ENCODE peak calls at places on chromosome 22, in four cellular contexts. H, R, B and O are unnamed samples.

GRCh38 chr22:39123811-39124668 is 27.0 kb downstream of the APOBEC3H start:
- DNase-seq in B (no peak), H (no peak), R (peak; percentile 52), O (no peak)

GRCh38 chr22:42217752-42218280 is 52.6 kb downstream of the TCF20 start:
- DNase-seq in B (no peak), R (no peak), H (no peak), O (no peak)

GRCh38 chr22:36815558-36816337 is 1.1 kb downstream of the PVALB start:
- DNase-seq in H (no peak), B (no peak), R (no peak), O (no peak)

GRCh38 chr22:36211237-36211881 is 9.8 kb upstream of the APOL4 start:
- DNase-seq in H (no peak), B (no peak), R (no peak), O (peak; percentile 25)

GRCh38 chr22:43826142-43827093 is 14.3 kb upstream of the EFCAB6 start:
- DNase-seq in B (no peak), R (no peak), H (peak; percentile 37), O (peak; percentile 50)

GRCh38 chr22:29563652-29564460 is 10.3 kb upstream of the THOC5 start:
- DNase-seq in B (no peak), H (no peak), R (peak; percentile 56), O (no peak)

GRCh38 chr22:20130739-20131592 is 638 bp upstream of the ZDHHC8 start:
- DNase-seq in R (peak; percentile 93), B (peak; percentile 92), H (peak; percentile 89), O (peak; percentile 91)

GRCh38 chr22:20937031-20937793 is 20.0 kb downstream of the CRKL start:
- DNase-seq in H (no peak), B (peak; percentile 81), R (no peak), O (no peak)

GRCh38 chr22:46050916-46051614 is 74.1 kb upstream of the WNT7B start:
- DNase-seq in B (peak; percentile 45), R (no peak), H (no peak), O (peak; percentile 12)

GRCh38 chr22:41910599-41911291 is 4.1 kb downstream of the SHISA8 start:
- DNase-seq in H (peak; percentile 72), R (no peak), B (no peak), O (peak; percentile 58)

GRCh38 chr22:19819911-19820879 is 34.5 kb downstream of the GNB1L start:
- DNase-seq in H (peak; percentile 12), B (no peak), R (no peak), O (peak; percentile 5)

GRCh38 chr22:27212617-27213177 is 555.3 kb downstream of the MIAT start:
- DNase-seq in B (no peak), R (peak; percentile 60), H (peak; percentile 63), O (peak; percentile 80)

GRCh38 chr22:47205562-47205961 is 443.1 kb downstream of the TBC1D22A start:
- DNase-seq in H (no peak), B (peak; percentile 31), R (no peak), O (peak; percentile 9)

GRCh38 chr22:36144886-36145541 is 15.5 kb downstream of the APOL3 start:
- DNase-seq in R (peak; percentile 80), H (peak; percentile 81), B (peak; percentile 75), O (peak; percentile 77)

GRCh38 chr22:45504703-45505341 is 2.1 kb downstream of the FBLN1 start:
- DNase-seq in R (peak; percentile 70), B (no peak), H (no peak), O (peak; percentile 53)

GRCh38 chr22:20448630-20449029 is 11.0 kb upstream of the SCARF2 start:
- DNase-seq in R (no peak), H (no peak), B (no peak), O (no peak)

GRCh38 chr22:37501610-37502341 is 15.6 kb upstream of the MFNG start:
- DNase-seq in R (no peak), H (peak; percentile 92), B (peak; percentile 95), O (peak; percentile 93)

GRCh38 chr22:20438678-20439492 is 1.3 kb upstream of the SCARF2 start:
- DNase-seq in B (no peak), H (no peak), R (peak; percentile 43), O (no peak)

GRCh38 chr22:21447694-21448402 is 19.3 kb upstream of the TMEM191C start:
- DNase-seq in R (no peak), H (peak; percentile 14), B (peak; percentile 39), O (peak; percentile 13)

GRCh38 chr22:19317865-19318264 is 26.3 kb upstream of the CLTCL1 start:
- DNase-seq in B (no peak), H (no peak), R (no peak), O (no peak)

GRCh38 chr22:41831383-41831782 is 1.5 kb upstream of the SREBF2 start:
- DNase-seq in R (no peak), H (no peak), B (no peak), O (no peak)

GRCh38 chr22:42967933-42968332 is 47.0 kb downstream of the PACSIN2 start:
- DNase-seq in H (no peak), B (peak; percentile 52), R (no peak), O (no peak)

GRCh38 chr22:35839811-35840739 is 122.4 kb downstream of the APOL5 start:
- DNase-seq in R (peak; percentile 92), B (peak; percentile 63), H (peak; percentile 90), O (peak; percentile 89)

GRCh38 chr22:32020117-32020516 is 22.9 kb upstream of the SLC5A1 start:
- DNase-seq in R (no peak), H (no peak), B (no peak), O (no peak)

GRCh38 chr22:37905534-37906363 is at the start of gene MICALL1:
- DNase-seq in R (peak; percentile 89), H (peak; percentile 61), B (peak; percentile 82), O (peak; percentile 69)

GRCh38 chr22:20802452-20802851 is 28.5 kb downstream of the SERPIND1 start:
- DNase-seq in R (no peak), B (no peak), H (no peak), O (no peak)

GRCh38 chr22:28711820-28712777 is 29.5 kb downstream of the CHEK2 start:
- DNase-seq in B (no peak), H (peak; percentile 33), R (no peak), O (no peak)

GRCh38 chr22:20562607-20563463 is 55.4 kb downstream of the MED15 start:
- DNase-seq in H (no peak), B (no peak), R (no peak), O (no peak)

DNA sequence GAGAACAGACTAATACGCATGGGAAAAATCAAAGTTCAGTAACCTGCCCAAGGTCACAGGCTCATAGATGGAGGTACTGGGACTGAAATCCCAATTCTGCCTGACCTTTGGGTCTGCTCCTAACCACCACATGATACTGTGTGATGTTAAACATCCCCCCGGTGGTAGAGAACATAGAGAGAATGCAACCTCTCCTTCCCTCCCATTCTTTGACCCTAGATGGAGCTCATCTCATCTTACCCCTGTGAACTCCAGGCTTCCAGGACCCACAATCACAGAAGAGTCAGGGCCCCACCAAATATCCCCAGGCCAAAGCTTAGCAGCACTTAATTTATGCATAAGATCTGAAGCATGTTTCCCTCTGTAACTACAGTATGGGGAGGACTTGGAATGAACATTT is 198.5 kb downstream of the MYO18B start:
- DNase-seq in H (no peak), R (no peak), B (no peak), O (no peak)
- H3K4me1 ChIP-seq in H (no peaks in the 10 kb centered on the region), R (no peaks in the 10 kb centered on the region), B (no peaks in the 10 kb centered on the region), O (no peaks in the 10 kb centered on the region)

GRCh38 chr22:24938741-24939341 is 7.7 kb downstream of the LHFPL7 start:
- DNase-seq in R (peak; percentile 72), B (no peak), H (peak; percentile 37), O (peak; percentile 23)
- TF ChIP-seq CTCF in R (peak; percentile 75), B (peak; percentile 78), H (peak; percentile 68), O (no peak)

GRCh38 chr22:22815397-22816170 is 72.0 kb upstream of the IGLL5 start:
- DNase-seq in R (no peak), H (no peak), B (no peak), O (no peak)
- H3K4me1 ChIP-seq in R (no peaks in the 10 kb centered on the region), H (no peaks in the 10 kb centered on the region), B (no peaks in the 10 kb centered on the region), O (no peaks in the 10 kb centered on the region)

DNA sequence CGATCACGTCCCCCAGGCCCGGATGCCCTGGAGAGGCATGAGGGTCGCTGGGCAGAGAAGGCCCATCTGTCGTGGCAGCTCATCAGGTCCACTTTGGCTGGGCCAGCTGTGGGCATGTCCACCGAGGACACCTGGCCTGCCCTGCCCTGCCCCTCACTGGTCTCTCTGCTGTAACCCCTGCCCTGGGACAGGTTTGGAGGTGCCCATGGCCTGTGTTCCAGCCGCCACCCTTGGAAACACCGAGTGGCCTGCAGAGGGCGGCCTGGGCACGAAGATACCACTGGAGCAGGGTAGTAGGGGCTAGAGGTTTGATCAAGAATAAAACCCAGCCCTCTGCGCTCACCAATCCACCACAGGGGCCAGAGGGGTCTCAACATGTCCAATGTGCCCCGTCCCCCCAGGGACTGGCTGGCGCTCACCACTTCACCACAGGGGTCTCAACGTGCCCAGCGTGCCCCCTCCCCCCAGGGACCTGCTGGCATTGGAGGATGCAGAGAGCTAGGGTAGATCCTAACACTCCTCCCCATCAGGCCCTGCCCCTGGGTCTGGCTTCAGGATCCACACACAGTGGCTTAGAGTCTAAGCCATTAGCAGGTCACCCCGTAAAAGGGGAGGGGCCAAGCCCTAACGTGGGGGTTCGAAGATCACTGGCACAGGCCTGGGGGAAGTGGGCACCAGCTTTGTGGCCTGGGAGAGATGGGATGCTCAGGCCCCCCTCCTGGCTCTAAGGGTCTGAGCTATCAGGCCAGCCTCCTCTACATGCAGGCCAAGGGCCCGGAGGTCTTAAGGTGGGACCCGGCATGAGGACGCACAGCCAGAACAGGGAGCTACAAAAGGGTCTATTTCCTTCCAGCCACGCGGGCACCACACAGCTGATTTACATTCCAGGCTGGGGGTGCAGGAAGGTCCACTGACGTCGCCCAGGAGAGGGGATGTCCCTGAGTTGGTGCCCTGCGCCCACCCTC is 1.3 kb upstream of the HDAC10 start:
- DNase-seq in H (peak; percentile 84), R (peak; percentile 68), B (peak; percentile 83), O (peak; percentile 80)
- TF ChIP-seq CTCF in H (peak; percentile 71), R (peak; percentile 74), B (peak; percentile 78), O (peak; percentile 37)

DNA sequence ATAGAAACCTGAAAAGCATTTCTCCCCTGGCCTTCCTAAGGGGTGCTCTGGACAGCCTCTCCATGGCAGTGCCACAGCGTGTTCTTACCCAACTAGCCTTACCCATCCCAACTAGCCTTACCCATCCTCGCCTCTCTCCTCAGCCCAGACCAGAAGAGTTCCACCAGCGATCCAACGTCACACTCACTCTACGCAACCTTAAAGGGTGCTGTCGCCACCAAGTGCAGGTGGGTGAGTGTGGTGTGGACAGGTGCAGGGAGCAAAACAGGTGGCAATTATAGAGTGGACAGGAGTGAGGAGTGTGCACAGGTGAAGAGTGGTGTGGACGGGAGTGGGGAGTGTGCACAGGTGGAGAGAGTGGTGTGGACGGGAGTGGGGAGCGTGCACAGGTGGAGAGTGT is 17.8 kb downstream of the TMEM121B start:
- DNase-seq in B (no peak), H (no peak), R (no peak), O (no peak)
- H3K4me1 ChIP-seq in B (no peaks in the 10 kb centered on the region), H (no peaks in the 10 kb centered on the region), R (no peaks in the 10 kb centered on the region), O (no peaks in the 10 kb centered on the region)